ENCODE peak calls at places on chromosome 5, in nine cellular contexts. Q, R, M, I, B, W, P, O and J are unnamed samples. For H4K20me1 and H3K4me1, the result is how much of the 10 kb centered on the place peaks cover.

GRCh38 chr5:97266576-97266975 is 83.5 kb upstream of the RIOK2 start:
- DNase-seq in Q (peak), R (peak), M (no peak), I (no peak), B (peak), W (no peak), P (no peak), O (no peak), J (no peak)

GRCh38 chr5:33725846-33726245 is 165.9 kb downstream of the ADAMTS12 start:
- DNase-seq in Q (peak), R (peak), M (no peak), I (no peak), B (peak), W (no peak), P (no peak), O (no peak), J (no peak)

GRCh38 chr5:53008751-53009150 is 19.6 kb downstream of the ITGA2 start:
- DNase-seq in Q (peak), R (peak), M (no peak), I (peak), B (peak), W (no peak), P (peak), O (no peak), J (no peak)

GRCh38 chr5:140324834-140325195 is 21.6 kb downstream of the HBEGF start:
- DNase-seq in Q (peak), R (peak), M (no peak), I (no peak), B (peak), W (no peak), P (no peak), O (no peak), J (no peak)

GRCh38 chr5:172548311-172548731 is 92.7 kb upstream of the NEURL1B start:
- DNase-seq in Q (no peak), R (no peak), M (no peak), I (no peak), B (no peak), W (no peak), P (no peak), O (peak), J (no peak)

GRCh38 chr5:158590936-158591863 is 508.5 kb downstream of the EBF1 start:
- DNase-seq in Q (peak), R (no peak), M (peak), I (no peak), B (peak), W (no peak), P (peak), O (peak), J (no peak)

GRCh38 chr5:180589771-180590542 is 1.3 kb downstream of the SCGB3A1 start:
- DNase-seq in Q (no peak), R (no peak), M (no peak), I (no peak), B (no peak), W (no peak), P (no peak), O (peak), J (no peak)

GRCh38 chr5:107040907-107041306 is 629.8 kb downstream of the EFNA5 start:
- DNase-seq in Q (no peak), R (no peak), M (no peak), I (no peak), B (no peak), W (no peak), P (no peak), O (no peak), J (no peak)

GRCh38 chr5:129460121-129460950 is at the start of gene ADAMTS19:
- DNase-seq in Q (peak), R (peak), M (peak), I (no peak), B (peak), W (no peak), P (peak), O (peak), J (no peak)

GRCh38 chr5:95050708-95051107 is 234.2 kb downstream of the MCTP1 start:
- DNase-seq in Q (no peak), R (no peak), M (no peak), I (no peak), B (no peak), W (no peak), P (no peak), O (no peak), J (no peak)

GRCh38 chr5:175195698-175196656 is 248.0 kb downstream of the DRD1 start:
- DNase-seq in Q (peak), R (peak), M (peak), I (peak), B (peak), W (peak), P (peak), O (peak), J (no peak)

GRCh38 chr5:31427013-31427783 is 104.7 kb downstream of the DROSHA start:
- DNase-seq in Q (no peak), R (no peak), M (no peak), I (no peak), B (peak), W (no peak), P (no peak), O (peak), J (no peak)

GRCh38 chr5:101663543-101663942 is 632.5 kb downstream of the SLCO4C1 start:
- DNase-seq in Q (no peak), R (no peak), M (no peak), I (no peak), B (no peak), W (no peak), P (peak), O (no peak), J (no peak)

GRCh38 chr5:101390317-101390908 is 487.3 kb upstream of the ST8SIA4 start:
- DNase-seq in Q (peak), R (peak), M (peak), I (peak), B (peak), W (peak), P (peak), O (peak), J (peak)

GRCh38 chr5:109740329-109740728 is 50.6 kb downstream of the MAN2A1 start:
- DNase-seq in Q (peak), R (peak), M (peak), I (no peak), B (peak), W (no peak), P (peak), O (peak), J (no peak)

GRCh38 chr5:143024227-143024920 is 254.2 kb downstream of the ARHGAP26 start:
- DNase-seq in Q (no peak), R (no peak), M (no peak), I (no peak), B (no peak), W (no peak), P (no peak), O (no peak), J (peak)

GRCh38 chr5:146079695-146080361 is 25.5 kb downstream of the PLAC8L1 start:
- DNase-seq in Q (peak), R (peak), M (no peak), I (peak), B (peak), W (no peak), P (peak), O (no peak), J (no peak)

GRCh38 chr5:39256472-39256871 is 37.1 kb upstream of the FYB1 start:
- DNase-seq in Q (peak), R (peak), M (no peak), I (no peak), B (peak), W (no peak), P (peak), O (no peak), J (no peak)

GRCh38 chr5:83925321-83925877 is 204.7 kb upstream of the HAPLN1 start:
- DNase-seq in Q (peak), R (peak), M (no peak), I (peak), B (peak), W (no peak), P (peak), O (no peak), J (no peak)

GRCh38 chr5:87526131-87526530 is 113.4 kb upstream of the CCNH start:
- DNase-seq in Q (no peak), R (no peak), M (no peak), I (no peak), B (peak), W (no peak), P (no peak), O (peak), J (no peak)

GRCh38 chr5:96487859-96488258 is 54.8 kb upstream of the PCSK1 start:
- DNase-seq in Q (peak), R (no peak), M (no peak), I (no peak), B (no peak), W (no peak), P (peak), O (no peak), J (no peak)

GRCh38 chr5:150650713-150651000 is 10.2 kb downstream of the SYNPO start:
- DNase-seq in Q (no peak), R (no peak), M (no peak), I (no peak), B (no peak), W (no peak), P (no peak), O (no peak), J (no peak)

GRCh38 chr5:119070578-119070827 is 384 bp upstream of the DMXL1 start:
- DNase-seq in Q (no peak), R (no peak), M (no peak), I (no peak), B (no peak), W (no peak), P (no peak), O (peak), J (no peak)

GRCh38 chr5:171421331-171422262 is 2.1 kb downstream of the FGF18 start:
- DNase-seq in Q (no peak), R (no peak), M (peak), I (no peak), B (no peak), W (no peak), P (no peak), O (no peak), J (no peak)

GRCh38 chr5:117094114-117094815 is 519.6 kb upstream of the SEMA6A start:
- DNase-seq in Q (no peak), R (no peak), M (no peak), I (no peak), B (no peak), W (no peak), P (no peak), O (no peak), J (no peak)

GRCh38 chr5:98157368-98157767 is 616.1 kb upstream of the RGMB start:
- DNase-seq in Q (no peak), R (no peak), M (no peak), I (no peak), B (no peak), W (no peak), P (no peak), O (no peak), J (peak)

GRCh38 chr5:73544429-73545402 is 20.7 kb downstream of the ANKRA2 start:
- DNase-seq in Q (no peak), R (no peak), M (no peak), I (no peak), B (no peak), W (peak), P (no peak), O (no peak), J (no peak)

GRCh38 chr5:52453176-52453575 is 334.5 kb upstream of the ITGA1 start:
- DNase-seq in Q (no peak), R (no peak), M (no peak), I (no peak), B (no peak), W (no peak), P (no peak), O (no peak), J (no peak)

GRCh38 chr5:149583394-149583793 is 2.1 kb downstream of the ARHGEF37 start:
- DNase-seq in Q (peak), R (no peak), M (no peak), I (no peak), B (peak), W (no peak), P (peak), O (no peak), J (no peak)

GRCh38 chr5:88778736-88779135 is 104.2 kb downstream of the MEF2C start:
- DNase-seq in Q (no peak), R (no peak), M (no peak), I (no peak), B (peak), W (no peak), P (no peak), O (no peak), J (no peak)

GRCh38 chr5:157778121-157778805 is 34.8 kb downstream of the LSM11 start:
- DNase-seq in Q (peak), R (peak), M (no peak), I (peak), B (peak), W (peak), P (peak), O (no peak), J (no peak)

GRCh38 chr5:96114736-96115466 is 153.2 kb upstream of the ELL2 start:
- DNase-seq in Q (peak), R (peak), M (no peak), I (no peak), B (peak), W (no peak), P (peak), O (no peak), J (no peak)

GRCh38 chr5:170748986-170749385 is 34.5 kb upstream of the GABRP start:
- DNase-seq in Q (no peak), R (no peak), M (peak), I (no peak), B (no peak), W (no peak), P (no peak), O (no peak), J (no peak)

GRCh38 chr5:64654184-64654938 is 35.9 kb upstream of the SHISAL2B start:
- DNase-seq in Q (no peak), R (no peak), M (no peak), I (no peak), B (no peak), W (peak), P (no peak), O (no peak), J (no peak)

GRCh38 chr5:27241564-27242257 is 203.3 kb upstream of the CDH9 start:
- DNase-seq in Q (peak), R (peak), M (no peak), I (no peak), B (peak), W (no peak), P (peak), O (no peak), J (no peak)

GRCh38 chr5:60841361-60841760 is 2.7 kb downstream of the ELOVL7 start:
- DNase-seq in Q (no peak), R (no peak), M (no peak), I (no peak), B (no peak), W (no peak), P (no peak), O (no peak), J (no peak)

GRCh38 chr5:137708062-137708461 is 27.8 kb downstream of the KLHL3 start:
- DNase-seq in Q (no peak), R (no peak), M (no peak), I (no peak), B (no peak), W (no peak), P (no peak), O (no peak), J (no peak)

GRCh38 chr5:101174981-101175380 is 271.9 kb upstream of the ST8SIA4 start:
- DNase-seq in Q (no peak), R (no peak), M (no peak), I (no peak), B (no peak), W (no peak), P (peak), O (no peak), J (no peak)

DNA sequence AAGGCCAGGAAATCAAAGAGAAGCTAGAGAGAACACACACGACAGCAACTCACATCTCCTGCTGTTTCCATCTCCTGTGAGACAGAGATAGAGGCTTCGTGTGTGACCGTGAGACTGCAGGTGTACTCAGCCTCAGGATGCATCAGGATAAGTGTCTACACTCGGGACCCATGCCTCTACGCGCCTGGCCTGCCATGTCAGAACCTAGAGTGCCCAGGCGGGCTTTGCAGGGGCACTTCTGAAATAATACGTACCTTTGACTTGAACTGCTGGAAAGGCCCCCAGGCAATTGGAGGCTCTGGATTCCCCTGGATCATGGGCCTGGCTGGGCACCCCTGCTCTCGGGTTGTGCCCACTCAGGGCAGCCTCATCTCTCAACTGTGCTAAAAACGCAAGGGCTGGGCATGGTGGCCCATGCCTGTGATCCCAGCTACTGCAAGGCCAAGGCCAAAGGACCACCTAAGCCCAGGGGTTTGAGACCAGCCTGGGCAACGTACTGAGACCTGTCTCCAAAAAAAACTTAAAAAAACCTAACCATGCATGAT is 13.0 kb downstream of the CLPTM1L start:
- DNase-seq in Q (no peak), R (no peak), M (no peak), I (no peak), B (no peak), W (no peak), P (no peak), O (no peak), J (no peak)
- H4K20me1 ChIP-seq in Q (under half), R (under half), M (under half), I (under half), B (under half), W (under half), P (under half), O (under half), J (under half)

GRCh38 chr5:132016721-132017250 is 5.3 kb upstream of the ACSL6 start:
- DNase-seq in Q (no peak), R (no peak), M (no peak), I (no peak), B (no peak), W (no peak), P (no peak), O (no peak), J (no peak)

GRCh38 chr5:132017738-132018625 is 6.5 kb upstream of the ACSL6 start:
- DNase-seq in Q (no peak), R (no peak), M (no peak), I (no peak), B (no peak), W (no peak), P (no peak), O (no peak), J (no peak)

GRCh38 chr5:132019337-132019736 is 7.9 kb upstream of the ACSL6 start:
- DNase-seq in Q (no peak), R (no peak), M (no peak), I (no peak), B (no peak), W (no peak), P (no peak), O (no peak), J (no peak)

GRCh38 chr5:132019857-132020555 is 8.5 kb upstream of the ACSL6 start:
- DNase-seq in Q (no peak), R (no peak), M (no peak), I (no peak), B (no peak), W (no peak), P (no peak), O (no peak), J (no peak)

GRCh38 chr5:132017316-132017715 is 5.9 kb upstream of the ACSL6 start:
- DNase-seq in Q (no peak), R (no peak), M (no peak), I (no peak), B (no peak), W (no peak), P (peak), O (no peak), J (no peak)
- H3K4me1 ChIP-seq in Q (under half), R (under half), M (under half), I (under half), B (under half), W (under half), P (under half), O (under half), J (under half)

DNA sequence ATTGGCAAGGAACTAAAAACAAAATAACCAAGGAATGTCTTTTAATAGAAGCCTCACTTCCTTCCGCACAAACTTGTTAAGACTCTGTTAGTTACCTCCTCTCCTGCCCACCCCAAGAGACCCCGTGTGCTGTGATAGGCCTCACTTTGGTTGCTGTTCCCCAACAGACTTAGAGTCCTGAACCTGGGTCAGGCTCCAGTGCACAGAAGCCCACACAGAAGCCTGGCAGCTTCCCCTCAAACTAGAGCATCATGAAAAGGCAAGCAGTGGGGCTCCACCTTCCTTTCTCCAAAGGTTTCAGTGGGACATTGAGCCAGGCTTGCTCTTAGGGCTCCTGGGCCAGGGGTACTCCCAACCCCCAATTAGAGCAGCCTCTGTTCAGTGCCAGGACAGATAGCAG is 230.5 kb downstream of the ESM1 start:
- DNase-seq in Q (no peak), R (no peak), M (no peak), I (no peak), B (no peak), W (no peak), P (no peak), O (no peak), J (no peak)
- H3K9ac ChIP-seq in Q (no peak), R (peak), M (no peak), I (no peak), B (no peak), W (no peak), P (no peak), O (no peak), J (no peak)

GRCh38 chr5:122259995-122260394 is 52.0 kb upstream of the SNCAIP start:
- DNase-seq in Q (peak), R (peak), M (no peak), I (no peak), B (peak), W (peak), P (peak), O (no peak), J (no peak)
- H4K20me1 ChIP-seq in Q (under half), R (under half), M (under half), I (under half), B (under half), W (under half), P (under half), O (under half), J (under half)